ENCODE peak calls at places on chromosomes 5 and 9, in five cellular contexts. Q is GM12878, B is HEK293T, H is H1, G is NT2/D1. C is an unnamed sample.

GRCh38 chr9:115883467-115884329 is 269.9 kb upstream of the PAPPA start:
- DNase-seq in Q (no peak), G (peak), B (peak), H (no peak), C (peak)

GRCh38 chr5:172979778-172980177 is 3.8 kb upstream of the ATP6V0E1 start:
- DNase-seq in Q (no peak), H (no peak), G (no peak), B (no peak), C (no peak)

GRCh38 chr5:36744041-36744677 is 132.4 kb upstream of the NIPBL start:
- DNase-seq in B (no peak), H (no peak), Q (no peak), G (no peak), C (no peak)

GRCh38 chr9:105405514-105406131 is 42.2 kb upstream of the FSD1L start:
- DNase-seq in G (no peak), B (no peak), Q (peak), H (no peak), C (no peak)

GRCh38 chr5:145775893-145776444 is 59.2 kb downstream of the PRELID2 start:
- DNase-seq in B (no peak), G (no peak), Q (no peak), H (no peak), C (peak)

GRCh38 chr9:96382839-96383164 is 709 bp downstream of the SLC35D2 start:
- DNase-seq in B (no peak), G (no peak), H (no peak), Q (no peak), C (no peak)

GRCh38 chr5:72305194-72306142 is 14.6 kb downstream of the MRPS27 start:
- DNase-seq in Q (peak), B (no peak), H (no peak), G (no peak), C (peak)

GRCh38 chr9:12903316-12903715 is 128.5 kb downstream of the LURAP1L start:
- DNase-seq in Q (no peak), G (no peak), B (no peak), H (no peak), C (no peak)

GRCh38 chr9:89797255-89797654 is 192.4 kb downstream of the GADD45G start:
- DNase-seq in Q (no peak), G (no peak), B (no peak), H (no peak), C (no peak)

GRCh38 chr9:20592673-20593072 is 29.6 kb downstream of the MLLT3 start:
- DNase-seq in H (no peak), Q (no peak), G (no peak), B (no peak), C (no peak)

GRCh38 chr9:121735065-121735791 is 83.8 kb downstream of the DAB2IP start:
- DNase-seq in G (peak), H (peak), Q (no peak), B (peak), C (peak)

GRCh38 chr9:69645488-69645887 is 26.7 kb downstream of the APBA1 start:
- DNase-seq in H (no peak), B (no peak), G (no peak), Q (no peak), C (no peak)

GRCh38 chr9:110283736-110284135 is 27.4 kb upstream of the TXN start:
- DNase-seq in Q (no peak), G (no peak), B (no peak), H (no peak), C (no peak)

GRCh38 chr5:147688965-147689364 is 93.6 kb downstream of the JAKMIP2 start:
- DNase-seq in G (no peak), H (no peak), B (no peak), Q (no peak), C (no peak)

GRCh38 chr5:61256474-61256873 is 75.6 kb upstream of the ZSWIM6 start:
- DNase-seq in B (no peak), G (no peak), Q (no peak), H (no peak), C (no peak)

GRCh38 chr5:149745-150450 is 41.4 kb upstream of the LRRC14B start:
- DNase-seq in B (no peak), H (no peak), Q (no peak), G (no peak), C (no peak)

GRCh38 chr5:31021181-31021624 is 172.3 kb upstream of the CDH6 start:
- DNase-seq in B (no peak), H (no peak), G (no peak), Q (no peak), C (no peak)

GRCh38 chr9:76878933-76879332 is 27.0 kb downstream of the PRUNE2 start:
- DNase-seq in Q (no peak), B (no peak), H (no peak), G (no peak), C (no peak)

GRCh38 chr9:76877961-76878360 is 28.0 kb downstream of the PRUNE2 start:
- DNase-seq in H (no peak), G (no peak), B (no peak), Q (no peak), C (no peak)

GRCh38 chr9:76873056-76873792 is 32.7 kb downstream of the PRUNE2 start:
- DNase-seq in H (no peak), Q (no peak), G (no peak), B (no peak), C (no peak)

GRCh38 chr9:76873821-76874220 is 32.1 kb downstream of the PRUNE2 start:
- DNase-seq in B (no peak), H (no peak), G (no peak), Q (no peak), C (no peak)

GRCh38 chr9:76876098-76876497 is 29.8 kb downstream of the PRUNE2 start:
- DNase-seq in G (no peak), B (no peak), Q (no peak), H (no peak), C (no peak)
- TF ChIP-seq SUZ12 in G (no peak), B (no peak), Q (no peak), H (no peak), C (no peak)

GRCh38 chr5:139566611-139567010 is 5.5 kb downstream of the UBE2D2 start:
- DNase-seq in Q (no peak), H (no peak), B (no peak), G (no peak), C (no peak)

GRCh38 chr5:139561655-139562451 is 714 bp downstream of the UBE2D2 start:
- DNase-seq in G (no peak), H (peak), Q (no peak), B (peak), C (no peak)

GRCh38 chr5:139562847-139563246 is 1.7 kb downstream of the UBE2D2 start:
- DNase-seq in Q (no peak), B (no peak), G (no peak), H (no peak), C (no peak)

GRCh38 chr5:139569276-139569955 is 8.3 kb downstream of the UBE2D2 start:
- DNase-seq in Q (no peak), H (no peak), G (no peak), B (no peak), C (no peak)

DNA sequence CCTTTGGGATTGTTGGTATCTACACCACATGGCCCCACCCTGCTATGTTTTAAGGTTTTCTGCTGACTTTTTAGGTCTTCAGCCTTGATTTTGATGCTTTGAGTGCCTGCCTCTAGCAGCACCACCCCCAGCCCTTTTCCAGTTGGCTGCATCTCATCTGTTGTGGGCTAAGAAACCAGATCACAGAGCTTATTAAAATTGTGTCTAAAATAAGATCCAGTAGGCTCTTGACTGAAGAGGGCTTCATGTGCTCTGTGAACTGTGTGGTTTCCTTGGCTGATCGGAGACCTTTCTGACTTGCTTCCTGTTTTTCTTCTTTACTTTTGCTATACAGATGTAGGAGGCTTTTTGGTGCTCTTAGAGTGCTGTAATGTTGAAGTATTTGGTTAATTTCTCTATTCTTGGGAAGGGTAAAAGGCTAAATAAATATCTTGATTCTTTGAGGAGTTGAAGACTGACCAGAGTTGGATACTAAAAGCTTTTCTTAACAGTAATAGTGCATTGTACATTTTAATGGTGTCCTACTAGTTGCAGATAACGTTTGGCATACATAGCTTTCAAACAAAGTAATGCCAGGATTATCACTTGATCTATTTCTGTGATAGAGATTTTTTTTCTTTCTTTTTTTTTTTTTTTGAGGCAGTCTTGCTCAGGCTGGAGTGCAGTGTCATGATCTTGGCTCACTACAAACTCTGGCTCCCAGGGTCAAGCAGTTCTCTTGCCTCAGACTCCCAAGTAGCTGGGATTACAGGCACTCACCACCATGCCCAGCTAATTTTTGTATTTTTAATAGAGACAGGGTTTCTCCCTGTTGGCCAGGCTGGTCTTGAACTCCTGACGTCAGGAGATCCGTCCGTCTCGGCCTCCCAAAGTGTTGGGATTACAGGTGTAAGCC is 4.5 kb downstream of the UBE2D2 start:
- DNase-seq in G (no peak), H (no peak), B (no peak), Q (peak), C (no peak)
- TF ChIP-seq SUZ12 in G (no peak), H (no peak), B (no peak), Q (no peak), C (no peak)

GRCh38 chr9:22381170-22381569 is 65.5 kb upstream of the DMRTA1 start:
- DNase-seq in Q (no peak), B (no peak), H (no peak), G (no peak), C (no peak)
- TF ChIP-seq SUZ12 in Q (no peak), B (no peak), H (no peak), G (no peak), C (no peak)

DNA sequence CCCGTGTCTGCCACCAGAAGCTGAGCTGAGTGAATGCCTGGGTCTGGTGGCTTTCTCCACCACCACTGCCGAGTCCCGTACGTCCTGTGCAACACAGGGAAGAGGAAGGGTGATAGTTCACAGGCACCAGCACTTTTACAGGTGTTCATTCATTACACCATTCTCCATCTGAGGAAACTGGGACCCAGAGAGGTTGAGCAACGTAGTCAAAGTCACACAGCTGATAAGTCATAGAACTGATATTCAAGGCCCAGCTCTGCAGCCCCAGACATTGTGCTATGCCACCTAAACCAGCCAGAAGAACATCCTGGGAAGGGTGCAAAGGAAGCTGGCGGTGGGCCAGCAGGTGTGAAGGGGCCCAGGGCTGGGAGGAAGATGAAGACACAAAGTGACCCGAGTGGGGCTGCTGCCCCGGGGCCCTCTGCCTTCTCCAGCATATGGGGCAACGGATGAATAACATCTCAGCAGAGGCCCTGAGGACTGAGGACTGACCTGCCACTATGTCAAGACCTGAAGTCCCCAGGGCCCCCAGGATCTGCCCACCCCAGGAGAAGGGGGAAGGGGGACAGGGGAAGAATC is 70.8 kb upstream of the PPP1R26 start:
- DNase-seq in H (no peak), G (no peak), Q (no peak), B (no peak), C (no peak)
- TF ChIP-seq SUZ12 in H (no peak), G (no peak), Q (no peak), B (no peak), C (no peak)

GRCh38 chr5:164354138-164354751 is 848.8 kb downstream of the MAT2B start:
- DNase-seq in H (no peak), G (no peak), Q (no peak), B (no peak), C (no peak)
- TF ChIP-seq SUZ12 in H (no peak), G (no peak), Q (no peak), B (no peak), C (no peak)

GRCh38 chr9:18427691-18428090 is 46.3 kb upstream of the ADAMTSL1 start:
- DNase-seq in H (no peak), Q (no peak), G (no peak), B (no peak), C (no peak)

GRCh38 chr9:18421391-18421790 is 52.6 kb upstream of the ADAMTSL1 start:
- DNase-seq in B (no peak), H (no peak), Q (no peak), G (no peak), C (no peak)

GRCh38 chr9:18422296-18423036 is 51.5 kb upstream of the ADAMTSL1 start:
- DNase-seq in H (no peak), B (no peak), G (no peak), Q (no peak), C (no peak)

GRCh38 chr9:18428621-18429020 is 45.3 kb upstream of the ADAMTSL1 start:
- DNase-seq in G (no peak), Q (no peak), H (no peak), B (no peak), C (no peak)

GRCh38 chr9:18424132-18424531 is 49.8 kb upstream of the ADAMTSL1 start:
- DNase-seq in Q (no peak), H (no peak), G (no peak), B (no peak), C (no peak)
- TF ChIP-seq SUZ12 in Q (no peak), H (no peak), G (no peak), B (no peak), C (no peak)

DNA sequence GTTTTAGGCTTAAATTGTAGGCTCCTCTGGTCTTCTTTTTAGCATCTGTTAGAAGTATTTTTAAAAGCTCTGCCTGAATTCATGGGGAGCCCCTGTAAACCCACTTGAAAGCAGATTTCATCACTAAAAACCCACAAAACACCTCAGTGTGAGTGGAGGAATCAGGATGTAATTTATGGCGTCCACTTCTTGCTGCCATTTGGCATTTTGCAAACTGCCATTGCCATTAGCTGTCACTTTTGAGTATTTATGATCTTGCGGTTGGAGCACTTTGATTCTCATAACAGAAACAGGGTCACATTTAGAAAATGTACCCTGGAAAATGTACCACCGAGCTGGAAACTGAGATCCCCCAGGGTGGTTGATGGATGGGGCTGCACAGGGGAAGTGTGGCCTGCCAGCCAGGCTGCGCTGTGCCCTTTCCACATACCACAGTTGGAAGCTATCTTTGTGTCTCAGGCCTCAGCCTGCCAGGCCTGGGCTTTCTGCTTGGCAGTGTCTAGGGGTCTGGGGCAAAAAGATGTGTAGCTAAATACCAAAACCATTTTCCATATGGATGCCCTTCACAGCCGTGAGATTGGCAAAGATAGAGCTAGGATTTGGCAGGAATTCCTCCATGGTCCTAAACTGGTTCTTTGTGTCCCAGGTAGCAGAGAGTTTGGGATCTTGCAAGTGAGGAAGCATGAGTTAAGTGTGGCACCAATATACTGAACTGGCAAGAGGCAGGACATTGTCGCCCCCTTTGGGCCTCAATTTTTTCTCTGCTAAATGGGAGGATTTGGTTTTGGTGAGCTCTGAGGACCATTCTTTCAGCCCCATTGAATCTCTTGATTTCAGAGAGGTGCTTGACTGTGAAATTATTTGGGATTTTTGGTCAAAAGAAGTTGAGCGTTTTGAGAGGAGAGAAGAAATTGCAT is 46.2 kb downstream of the GALNT10 start:
- DNase-seq in Q (no peak), G (no peak), B (no peak), H (no peak), C (no peak)
- TF ChIP-seq SUZ12 in Q (no peak), G (no peak), B (no peak), H (no peak), C (no peak)

DNA sequence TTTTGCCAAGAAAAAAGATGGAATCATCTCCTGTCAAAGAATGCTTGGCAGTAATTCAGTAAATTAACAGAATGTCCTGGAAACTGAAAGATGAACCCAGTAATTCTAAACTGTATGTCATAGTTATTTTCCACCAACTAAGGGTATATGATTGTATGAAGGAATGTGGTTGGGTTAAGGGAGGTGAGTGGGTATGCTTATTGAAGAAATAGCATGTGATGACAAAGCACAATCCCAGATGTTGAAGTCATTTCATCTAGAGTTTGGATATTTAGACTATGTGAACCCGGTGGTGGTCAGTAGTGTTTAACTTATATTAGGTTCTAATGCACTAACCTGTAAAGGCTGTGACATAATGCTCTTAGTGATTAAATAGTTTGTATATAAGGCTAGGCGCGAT is 87.3 kb downstream of the CDKN2A start:
- DNase-seq in H (no peak), G (no peak), Q (no peak), B (no peak), C (no peak)
- TF ChIP-seq SUZ12 in H (no peak), G (no peak), Q (no peak), B (no peak), C (no peak)

C was measured in HepG2.